ENCODE peak calls at places on chromosomes 5 and 9, in five cellular contexts. O is SK-N-SH, M is K562, N is HepG2, F is GM12878. S is an unnamed sample.

GRCh38 chr9:16671591-16672137 is 198.8 kb downstream of the BNC2 start:
- DNase-seq in O (no peak), M (no peak), N (no peak), F (peak; percentile 19), S (no peak)

GRCh38 chr9:136157477-136158265 is 39.0 kb upstream of the TMEM250 start:
- DNase-seq in O (no peak), M (no peak), N (no peak), F (no peak), S (no peak)

GRCh38 chr5:142506046-142506445 is 179.8 kb downstream of the FGF1 start:
- DNase-seq in O (no peak), M (no peak), N (no peak), F (no peak), S (no peak)

GRCh38 chr5:98428806-98429205 is 344.7 kb upstream of the RGMB start:
- DNase-seq in O (no peak), M (no peak), N (no peak), F (peak; percentile 8), S (no peak)

GRCh38 chr5:103487253-103487652 is 75.3 kb downstream of the NUDT12 start:
- DNase-seq in O (peak; percentile 43), M (no peak), N (no peak), F (no peak), S (no peak)

GRCh38 chr5:36669015-36669651 is 62.7 kb downstream of the SLC1A3 start:
- DNase-seq in O (no peak), M (no peak), N (no peak), F (no peak), S (no peak)

GRCh38 chr9:98908897-98909634 is 34.6 kb upstream of the COL15A1 start:
- DNase-seq in O (no peak), M (no peak), N (no peak), F (no peak), S (no peak)

GRCh38 chr9:98484218-98484617 is 224.5 kb downstream of the GABBR2 start:
- DNase-seq in O (no peak), M (no peak), N (no peak), F (no peak), S (no peak)

GRCh38 chr5:71681282-71681681 is 37.8 kb upstream of the CARTPT start:
- DNase-seq in O (no peak), M (no peak), N (no peak), F (no peak), S (no peak)

GRCh38 chr9:95265960-95266359 is 51.5 kb downstream of the FANCC start:
- DNase-seq in O (no peak), M (no peak), N (no peak), F (no peak), S (no peak)

GRCh38 chr5:57117601-57118000 is 56.3 kb upstream of the GPBP1 start:
- DNase-seq in O (no peak), M (no peak), N (no peak), F (peak; percentile 7), S (no peak)

GRCh38 chr9:114130141-114130540 is 25.2 kb upstream of the COL27A1 start:
- DNase-seq in O (no peak), M (no peak), N (no peak), F (no peak), S (no peak)

GRCh38 chr9:2262809-2263510 is 247.8 kb downstream of the SMARCA2 start:
- DNase-seq in O (no peak), M (no peak), N (no peak), F (no peak), S (no peak)

GRCh38 chr9:136514022-136514714 is 31.3 kb upstream of the SEC16A start:
- DNase-seq in O (peak; percentile 74), M (no peak), N (no peak), F (no peak), S (no peak)

GRCh38 chr5:18024542-18024941 is 390.3 kb downstream of the TAF11L14 start:
- DNase-seq in O (no peak), M (no peak), N (no peak), F (no peak), S (no peak)

DNA sequence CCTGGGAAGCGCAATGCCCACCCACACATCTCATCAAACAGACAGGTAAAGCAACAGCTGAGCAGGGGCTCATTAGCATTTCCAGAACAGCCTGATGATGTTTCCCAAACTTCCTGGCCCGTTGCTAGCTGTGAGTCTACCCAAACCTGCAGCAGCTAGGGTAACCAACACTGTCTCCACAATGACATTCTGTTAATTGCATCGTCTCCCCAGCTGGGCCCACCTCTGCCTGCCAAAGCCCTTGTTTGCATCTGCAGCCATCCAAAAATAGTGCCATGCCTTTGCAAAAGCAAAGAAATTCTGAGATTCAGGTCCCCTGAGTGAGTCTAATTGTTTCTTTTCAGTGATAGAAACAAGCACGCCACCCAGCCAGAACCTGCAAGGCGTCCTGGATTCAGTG is 273.0 kb downstream of the MED10 start:
- DNase-seq in O (no peak), M (no peak), N (no peak), F (no peak), S (no peak)
- TF ChIP-seq SIN3A in O (no peak), M (no peak), N (no peak), F (no peak), S (no peak)

DNA sequence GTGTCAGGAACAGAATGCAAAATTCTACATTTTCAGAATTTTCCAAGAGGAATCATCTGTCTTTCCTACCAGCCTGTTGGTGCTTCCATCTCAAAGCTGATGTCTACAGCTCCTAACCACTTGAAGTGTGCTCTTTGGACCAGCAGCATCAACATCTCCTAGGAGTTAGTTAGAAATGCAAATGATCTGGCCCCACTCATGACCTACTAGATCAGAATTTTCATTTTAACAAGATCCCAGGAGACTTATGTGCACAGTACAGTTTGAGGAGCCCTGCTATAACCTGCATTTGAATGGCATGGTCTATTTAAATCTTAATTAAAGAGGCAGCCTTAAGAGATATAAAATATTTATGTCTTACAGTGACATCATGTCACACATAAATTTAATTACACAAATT is 33.8 kb downstream of the ITK start:
- DNase-seq in O (no peak), M (no peak), N (no peak), F (no peak), S (no peak)
- TF ChIP-seq ZBTB33 in O (no peak), M (no peak), N (no peak), F (no peak), S (no peak)

DNA sequence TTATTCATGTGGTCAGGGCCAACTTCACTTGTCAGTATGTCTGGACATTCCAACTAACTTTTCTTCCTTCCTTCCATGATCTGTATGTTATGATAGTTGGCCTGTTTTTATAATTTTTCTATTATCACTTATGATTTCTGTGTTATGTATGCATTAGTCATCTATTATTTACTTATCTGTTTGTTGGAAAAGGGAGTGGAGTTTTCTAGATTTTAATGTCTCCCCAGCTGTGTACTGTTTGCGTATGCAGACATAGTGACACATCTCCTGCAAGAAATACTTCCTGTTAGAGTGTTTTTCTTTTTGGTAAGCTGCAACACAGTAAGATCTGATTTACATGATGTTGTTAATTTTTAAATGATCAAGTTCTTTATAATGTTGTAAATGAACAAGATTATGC is 8.7 kb upstream of the INSYN2B start:
- DNase-seq in O (no peak), M (no peak), N (no peak), F (no peak), S (no peak)
- TF ChIP-seq SIN3A in O (no peak), M (no peak), N (no peak), F (no peak), S (no peak)

DNA sequence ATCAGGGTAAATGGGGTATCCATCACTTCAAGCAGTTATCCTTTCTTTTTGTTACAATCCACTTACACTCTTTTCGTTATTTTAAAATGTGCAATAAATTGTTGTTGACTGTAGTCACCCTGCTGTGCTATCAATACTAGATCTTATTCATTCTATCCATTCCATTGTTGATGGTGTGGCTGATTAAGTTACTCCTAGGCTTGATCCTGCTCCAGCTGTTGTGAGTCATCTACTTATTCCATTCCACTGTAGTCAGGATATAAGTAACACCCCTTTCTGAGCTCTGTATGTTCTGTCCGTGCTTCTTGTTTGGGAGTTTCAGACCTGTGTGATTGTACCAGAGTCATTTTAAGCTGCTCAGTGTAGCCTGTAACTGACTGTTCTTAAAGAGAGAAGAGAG is 122.5 kb upstream of the RUSC2 start:
- DNase-seq in O (no peak), M (no peak), N (no peak), F (no peak), S (no peak)
- TF ChIP-seq ZBTB33 in O (no peak), M (no peak), N (no peak), F (no peak), S (no peak)

GRCh38 chr9:3285365-3286161 is 240.2 kb downstream of the RFX3 start:
- DNase-seq in O (no peak), M (no peak), N (no peak), F (no peak), S (no peak)
- TF ChIP-seq SIN3A in O (no peak), M (no peak), N (no peak), F (no peak), S (no peak)

GRCh38 chr9:72410214-72410613 is 45.2 kb upstream of the ZFAND5 start:
- DNase-seq in O (no peak), M (no peak), N (no peak), F (no peak), S (no peak)

GRCh38 chr9:72415948-72416347 is 50.9 kb upstream of the ZFAND5 start:
- DNase-seq in O (no peak), M (no peak), N (no peak), F (no peak), S (no peak)

GRCh38 chr9:72412483-72413040 is 47.6 kb upstream of the ZFAND5 start:
- DNase-seq in O (no peak), M (no peak), N (no peak), F (no peak), S (no peak)

DNA sequence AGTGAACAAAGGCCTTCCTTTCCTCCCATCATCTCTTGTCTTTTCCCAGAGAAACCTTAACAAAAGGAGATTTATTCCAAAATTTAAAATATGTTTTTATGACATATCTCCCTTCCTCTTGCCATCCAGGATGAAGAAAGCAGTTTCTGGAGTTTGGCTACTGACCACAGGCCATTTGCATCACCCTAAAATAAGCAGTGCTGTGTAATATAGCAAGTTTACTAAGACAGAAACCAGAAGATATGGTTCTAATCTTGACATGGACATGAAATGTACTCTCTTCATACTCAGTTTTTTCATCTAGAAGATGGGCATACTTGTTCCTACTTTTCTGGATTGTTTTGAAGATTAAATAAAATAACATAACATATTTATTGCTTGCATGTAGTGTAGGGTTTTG is 50.2 kb upstream of the ZFAND5 start:
- DNase-seq in O (no peak), M (no peak), N (no peak), F (peak; percentile 16), S (no peak)
- TF ChIP-seq ZBTB33 in O (no peak), M (no peak), N (no peak), F (no peak), S (no peak)

GRCh38 chr5:126137771-126138474 is 285.3 kb upstream of the GRAMD2B start:
- DNase-seq in O (no peak), M (no peak), N (no peak), F (no peak), S (no peak)
- TF ChIP-seq SIN3A in O (no peak), M (no peak), N (no peak), F (no peak), S (no peak)

GRCh38 chr9:15308511-15308910 is 1.5 kb upstream of the TTC39B start:
- DNase-seq in O (no peak), M (no peak), N (no peak), F (no peak), S (no peak)
- TF ChIP-seq ZBTB33 in O (no peak), M (no peak), N (no peak), F (no peak), S (no peak)

DNA sequence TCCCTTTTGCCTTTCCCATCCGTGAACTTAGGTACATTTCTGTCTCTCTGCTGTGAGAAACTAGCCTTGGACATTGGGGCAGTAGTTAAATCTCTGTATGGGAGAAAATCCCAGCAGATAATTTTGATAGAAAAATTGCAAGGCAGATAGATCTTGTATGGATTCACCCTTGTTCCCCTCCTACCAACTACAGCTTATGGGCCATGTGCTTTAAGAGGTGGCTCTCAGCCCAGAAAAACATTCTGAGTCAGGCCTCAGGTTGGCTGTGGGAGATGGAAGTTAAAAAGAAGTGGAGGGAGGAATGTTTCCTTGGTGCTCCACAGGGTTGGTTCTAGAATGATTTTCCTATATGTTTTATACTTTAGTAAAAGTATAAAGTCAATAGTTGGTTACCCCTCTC is 1.4 kb upstream of the KDM3B start:
- DNase-seq in O (no peak), M (no peak), N (no peak), F (no peak), S (no peak)
- TF ChIP-seq SIN3A in O (no peak), M (no peak), N (no peak), F (no peak), S (no peak)

S was measured in HCT116.